ENCODE peak calls at places on chromosomes 3 and 15, in seven cellular contexts. One of them, this sample, is unnamed.

GRCh38 chr3:69309810-69310209 is 76.1 kb downstream of the FRMD4B start:
- DNase-seq in bronchial epithelial cell: peak
- DNase-seq in AG09309: peak
- DNase-seq in omental fat pad: no peak
- DNase-seq in GM10248: no peak
- DNase-seq in CD14-positive monocyte: no peak
- DNase-seq in cardiac fibroblast: peak
- DNase-seq in this sample: peak

GRCh38 chr15:64773606-64774555 is 1.5 kb downstream of the RBPMS2 start:
- DNase-seq in bronchial epithelial cell: no peak
- DNase-seq in AG09309: no peak
- DNase-seq in omental fat pad: no peak
- DNase-seq in GM10248: no peak
- DNase-seq in CD14-positive monocyte: no peak
- DNase-seq in cardiac fibroblast: no peak
- DNase-seq in this sample: no peak

GRCh38 chr3:156150434-156151066 is 30.2 kb downstream of the KCNAB1 start:
- DNase-seq in bronchial epithelial cell: peak
- DNase-seq in AG09309: no peak
- DNase-seq in omental fat pad: no peak
- DNase-seq in GM10248: peak
- DNase-seq in CD14-positive monocyte: no peak
- DNase-seq in cardiac fibroblast: peak
- DNase-seq in this sample: peak

GRCh38 chr15:83248151-83248851 is 36.2 kb downstream of the BNC1 start:
- DNase-seq in bronchial epithelial cell: peak
- DNase-seq in AG09309: peak
- DNase-seq in omental fat pad: no peak
- DNase-seq in GM10248: peak
- DNase-seq in CD14-positive monocyte: no peak
- DNase-seq in cardiac fibroblast: peak
- DNase-seq in this sample: peak

GRCh38 chr3:111338059-111338698 is 203.8 kb upstream of the CD96 start:
- DNase-seq in bronchial epithelial cell: peak
- DNase-seq in AG09309: peak
- DNase-seq in omental fat pad: no peak
- DNase-seq in GM10248: peak
- DNase-seq in CD14-positive monocyte: no peak
- DNase-seq in cardiac fibroblast: peak
- DNase-seq in this sample: peak

GRCh38 chr15:81225161-81225671 is 28.5 kb downstream of the IL16 start:
- DNase-seq in bronchial epithelial cell: no peak
- DNase-seq in AG09309: no peak
- DNase-seq in omental fat pad: no peak
- DNase-seq in GM10248: no peak
- DNase-seq in CD14-positive monocyte: no peak
- DNase-seq in cardiac fibroblast: no peak
- DNase-seq in this sample: no peak

GRCh38 chr3:18630295-18630694 is 205.2 kb upstream of the SATB1 start:
- DNase-seq in bronchial epithelial cell: no peak
- DNase-seq in AG09309: no peak
- DNase-seq in omental fat pad: no peak
- DNase-seq in GM10248: no peak
- DNase-seq in CD14-positive monocyte: no peak
- DNase-seq in cardiac fibroblast: no peak
- DNase-seq in this sample: no peak

GRCh38 chr3:186461141-186461540 is 83.0 kb downstream of the CRYGS start:
- DNase-seq in bronchial epithelial cell: peak
- DNase-seq in AG09309: peak
- DNase-seq in omental fat pad: no peak
- DNase-seq in GM10248: no peak
- DNase-seq in CD14-positive monocyte: no peak
- DNase-seq in cardiac fibroblast: peak
- DNase-seq in this sample: peak

GRCh38 chr3:9110316-9110715 is 139.1 kb downstream of the SRGAP3 start:
- DNase-seq in bronchial epithelial cell: no peak
- DNase-seq in AG09309: no peak
- DNase-seq in omental fat pad: no peak
- DNase-seq in GM10248: no peak
- DNase-seq in CD14-positive monocyte: no peak
- DNase-seq in cardiac fibroblast: no peak
- DNase-seq in this sample: no peak

GRCh38 chr15:33780011-33780768 is 188.1 kb upstream of the CHRM5 start:
- DNase-seq in bronchial epithelial cell: no peak
- DNase-seq in AG09309: no peak
- DNase-seq in omental fat pad: no peak
- DNase-seq in GM10248: peak
- DNase-seq in CD14-positive monocyte: no peak
- DNase-seq in cardiac fibroblast: no peak
- DNase-seq in this sample: no peak

GRCh38 chr3:3356836-3357235 is 177.3 kb upstream of the CRBN start:
- DNase-seq in bronchial epithelial cell: no peak
- DNase-seq in AG09309: no peak
- DNase-seq in omental fat pad: no peak
- DNase-seq in GM10248: no peak
- DNase-seq in CD14-positive monocyte: no peak
- DNase-seq in cardiac fibroblast: no peak
- DNase-seq in this sample: no peak

GRCh38 chr3:97979610-97980009 is 7.4 kb upstream of the RIOX2 start:
- DNase-seq in bronchial epithelial cell: no peak
- DNase-seq in AG09309: no peak
- DNase-seq in omental fat pad: no peak
- DNase-seq in GM10248: no peak
- DNase-seq in CD14-positive monocyte: no peak
- DNase-seq in cardiac fibroblast: no peak
- DNase-seq in this sample: no peak

GRCh38 chr3:186821429-186822367 is 15.4 kb upstream of the RFC4 start:
- DNase-seq in bronchial epithelial cell: peak
- DNase-seq in AG09309: peak
- DNase-seq in omental fat pad: no peak
- DNase-seq in GM10248: peak
- DNase-seq in CD14-positive monocyte: no peak
- DNase-seq in cardiac fibroblast: peak
- DNase-seq in this sample: peak

DNA sequence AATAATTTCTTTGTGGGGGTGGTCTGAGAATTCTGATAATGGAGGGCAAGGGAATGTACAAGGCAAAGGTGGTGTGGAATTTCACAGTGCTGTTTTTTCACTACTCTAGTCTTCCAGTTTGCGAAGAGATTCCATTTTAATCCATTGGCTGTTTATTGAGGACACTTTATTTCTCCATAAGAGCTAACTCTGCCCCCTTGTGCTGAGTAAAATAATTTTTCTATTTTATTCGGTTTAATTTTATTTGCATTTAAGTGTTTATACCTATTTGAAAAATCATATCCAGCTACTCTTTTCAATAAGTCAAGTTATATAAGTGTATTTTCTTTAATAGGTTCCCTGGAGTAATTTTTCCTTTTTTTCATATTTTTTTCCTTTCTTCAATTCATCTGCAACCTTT is 840.1 kb downstream of the TUSC7 start:
- DNase-seq in bronchial epithelial cell: no peak
- DNase-seq in AG09309: no peak
- DNase-seq in omental fat pad: no peak
- DNase-seq in GM10248: no peak
- DNase-seq in CD14-positive monocyte: no peak
- DNase-seq in cardiac fibroblast: peak
- DNase-seq in this sample: no peak
- TF ChIP-seq CTCF in bronchial epithelial cell: no peak
- TF ChIP-seq CTCF in AG09309: no peak
- TF ChIP-seq CTCF in omental fat pad: no peak
- TF ChIP-seq CTCF in GM10248: no peak
- TF ChIP-seq CTCF in CD14-positive monocyte: no peak
- TF ChIP-seq CTCF in cardiac fibroblast: no peak
- TF ChIP-seq CTCF in this sample: no peak

GRCh38 chr3:137768361-137769320 is 4.5 kb downstream of the SOX14 start:
- DNase-seq in bronchial epithelial cell: no peak
- DNase-seq in AG09309: no peak
- DNase-seq in omental fat pad: no peak
- DNase-seq in GM10248: peak
- DNase-seq in CD14-positive monocyte: no peak
- DNase-seq in cardiac fibroblast: no peak
- DNase-seq in this sample: peak

GRCh38 chr3:137767146-137768020 is 3.3 kb downstream of the SOX14 start:
- DNase-seq in bronchial epithelial cell: no peak
- DNase-seq in AG09309: no peak
- DNase-seq in omental fat pad: no peak
- DNase-seq in GM10248: no peak
- DNase-seq in CD14-positive monocyte: no peak
- DNase-seq in cardiac fibroblast: no peak
- DNase-seq in this sample: no peak

GRCh38 chr3:137766069-137766960 is 2.2 kb downstream of the SOX14 start:
- DNase-seq in bronchial epithelial cell: no peak
- DNase-seq in AG09309: no peak
- DNase-seq in omental fat pad: no peak
- DNase-seq in GM10248: no peak
- DNase-seq in CD14-positive monocyte: no peak
- DNase-seq in cardiac fibroblast: no peak
- DNase-seq in this sample: no peak

GRCh38 chr3:137769321-137770065 is 5.4 kb downstream of the SOX14 start:
- DNase-seq in bronchial epithelial cell: no peak
- DNase-seq in AG09309: no peak
- DNase-seq in omental fat pad: no peak
- DNase-seq in GM10248: peak
- DNase-seq in CD14-positive monocyte: no peak
- DNase-seq in cardiac fibroblast: no peak
- DNase-seq in this sample: no peak

GRCh38 chr3:137768021-137768360 is 3.9 kb downstream of the SOX14 start:
- DNase-seq in bronchial epithelial cell: no peak
- DNase-seq in AG09309: no peak
- DNase-seq in omental fat pad: no peak
- DNase-seq in GM10248: peak
- DNase-seq in CD14-positive monocyte: no peak
- DNase-seq in cardiac fibroblast: no peak
- DNase-seq in this sample: peak
- TF ChIP-seq CTCF in bronchial epithelial cell: no peak
- TF ChIP-seq CTCF in AG09309: no peak
- TF ChIP-seq CTCF in omental fat pad: no peak
- TF ChIP-seq CTCF in GM10248: no peak
- TF ChIP-seq CTCF in CD14-positive monocyte: no peak
- TF ChIP-seq CTCF in cardiac fibroblast: no peak
- TF ChIP-seq CTCF in this sample: no peak

DNA sequence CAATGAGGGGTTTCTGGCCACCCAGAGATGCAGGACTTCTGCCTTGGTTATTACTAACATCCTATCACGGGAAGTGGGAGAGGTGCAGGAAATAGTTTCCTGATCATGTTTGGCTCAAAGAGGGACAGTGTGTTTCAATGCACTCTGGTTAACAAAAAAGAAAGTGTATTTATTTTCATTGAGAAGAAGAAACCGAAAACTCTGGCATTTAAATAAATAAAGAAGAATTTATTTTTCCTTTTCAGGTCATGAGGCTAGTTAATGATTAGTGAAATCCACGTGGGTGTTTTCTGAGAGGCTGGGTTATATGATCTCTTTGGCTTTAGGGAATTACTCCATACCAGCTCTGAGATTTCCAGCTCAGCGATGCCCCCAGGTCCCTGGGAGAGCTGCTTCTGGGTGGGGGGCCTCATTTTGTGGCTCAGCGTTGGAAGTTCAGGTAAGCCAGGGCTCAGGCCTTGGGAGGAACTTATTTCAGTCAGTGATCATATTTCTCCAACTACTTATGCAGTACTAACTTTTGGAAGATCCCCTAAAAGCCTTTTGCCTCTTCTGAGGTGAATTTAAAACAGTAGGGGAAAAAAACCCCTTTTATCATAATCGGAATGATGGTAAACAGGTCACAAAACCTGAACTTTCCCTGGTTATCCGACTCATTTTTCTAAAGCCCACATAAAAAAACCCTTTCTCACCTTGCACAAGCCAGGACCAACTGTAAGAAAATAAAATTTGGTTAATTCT is at the start of gene PLA1A:
- DNase-seq in bronchial epithelial cell: no peak
- DNase-seq in AG09309: no peak
- DNase-seq in omental fat pad: no peak
- DNase-seq in GM10248: no peak
- DNase-seq in CD14-positive monocyte: no peak
- DNase-seq in cardiac fibroblast: peak
- DNase-seq in this sample: no peak
- TF ChIP-seq CTCF in bronchial epithelial cell: no peak
- TF ChIP-seq CTCF in AG09309: no peak
- TF ChIP-seq CTCF in omental fat pad: no peak
- TF ChIP-seq CTCF in GM10248: no peak
- TF ChIP-seq CTCF in CD14-positive monocyte: no peak
- TF ChIP-seq CTCF in cardiac fibroblast: no peak
- TF ChIP-seq CTCF in this sample: no peak

GRCh38 chr15:51493892-51494291 is 128.7 kb downstream of the DMXL2 start:
- DNase-seq in bronchial epithelial cell: peak
- DNase-seq in AG09309: no peak
- DNase-seq in omental fat pad: no peak
- DNase-seq in GM10248: no peak
- DNase-seq in CD14-positive monocyte: no peak
- DNase-seq in cardiac fibroblast: no peak
- DNase-seq in this sample: no peak

GRCh38 chr15:51503003-51503402 is 119.6 kb downstream of the DMXL2 start:
- DNase-seq in bronchial epithelial cell: no peak
- DNase-seq in AG09309: no peak
- DNase-seq in omental fat pad: no peak
- DNase-seq in GM10248: no peak
- DNase-seq in CD14-positive monocyte: no peak
- DNase-seq in cardiac fibroblast: no peak
- DNase-seq in this sample: no peak

GRCh38 chr15:51494411-51495314 is 127.9 kb downstream of the DMXL2 start:
- DNase-seq in bronchial epithelial cell: peak
- DNase-seq in AG09309: no peak
- DNase-seq in omental fat pad: no peak
- DNase-seq in GM10248: no peak
- DNase-seq in CD14-positive monocyte: no peak
- DNase-seq in cardiac fibroblast: peak
- DNase-seq in this sample: no peak

GRCh38 chr15:51497806-51498205 is 124.8 kb downstream of the DMXL2 start:
- DNase-seq in bronchial epithelial cell: no peak
- DNase-seq in AG09309: no peak
- DNase-seq in omental fat pad: no peak
- DNase-seq in GM10248: no peak
- DNase-seq in CD14-positive monocyte: no peak
- DNase-seq in cardiac fibroblast: no peak
- DNase-seq in this sample: no peak

DNA sequence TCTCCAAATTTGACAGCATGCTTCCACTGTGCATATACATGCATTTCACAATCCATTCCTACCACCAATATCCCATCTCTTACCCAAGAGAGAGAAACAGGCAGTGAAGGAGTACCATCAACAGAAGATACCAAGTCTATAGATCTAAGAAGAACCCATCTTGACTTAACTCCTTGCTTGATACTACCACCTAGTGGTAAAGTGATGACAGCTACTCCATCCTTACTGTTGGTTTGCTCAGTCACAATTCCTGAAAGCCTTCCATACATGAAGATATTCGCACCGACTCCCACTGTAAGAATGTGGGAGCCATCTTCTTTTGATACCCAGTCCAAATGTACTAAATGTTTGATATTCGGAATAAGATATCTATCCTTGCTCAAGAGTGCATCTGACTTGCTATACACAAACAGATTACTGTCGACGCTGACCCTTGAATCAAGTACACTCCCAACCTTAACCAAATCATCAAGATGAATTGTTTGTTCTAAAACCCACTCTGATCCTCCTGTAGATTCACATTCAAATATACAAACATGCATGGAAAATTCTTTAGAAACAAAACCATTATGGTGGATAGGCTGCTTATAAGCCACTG is 123.1 kb downstream of the DMXL2 start:
- DNase-seq in bronchial epithelial cell: peak
- DNase-seq in AG09309: peak
- DNase-seq in omental fat pad: no peak
- DNase-seq in GM10248: peak
- DNase-seq in CD14-positive monocyte: no peak
- DNase-seq in cardiac fibroblast: peak
- DNase-seq in this sample: peak
- TF ChIP-seq CTCF in bronchial epithelial cell: peak
- TF ChIP-seq CTCF in AG09309: peak
- TF ChIP-seq CTCF in omental fat pad: no peak
- TF ChIP-seq CTCF in GM10248: peak
- TF ChIP-seq CTCF in CD14-positive monocyte: peak
- TF ChIP-seq CTCF in cardiac fibroblast: peak
- TF ChIP-seq CTCF in this sample: peak

This sample was measured in foreskin fibroblast.